ENCODE peak calls at places on chromosomes 7 and 10, in seven cellular contexts. N is HepG2, Z is A549, B is SK-N-SH, K is IMR-90, S is H1, X is GM12878. O is an unnamed sample.

GRCh38 chr10:48505394-48506112 is 99.3 kb downstream of the ARHGAP22 start:
- DNase-seq in N (no peak), Z (no peak), B (no peak), K (no peak), S (peak; percentile 76), X (no peak), O (peak; percentile 46)

GRCh38 chr7:55155351-55156117 is 136.7 kb downstream of the EGFR start:
- DNase-seq in N (no peak), Z (no peak), B (no peak), K (no peak), S (no peak), X (no peak), O (no peak)

GRCh38 chr10:5818894-5819293 is 5.7 kb upstream of the GDI2 start:
- DNase-seq in N (no peak), Z (no peak), B (no peak), K (no peak), S (no peak), X (no peak), O (no peak)

GRCh38 chr10:86648706-86649426 is 5.5 kb upstream of the OPN4 start:
- DNase-seq in N (no peak), Z (peak; percentile 40), B (peak; percentile 57), K (peak; percentile 68), S (no peak), X (no peak), O (no peak)

GRCh38 chr7:150828384-150828783 is 23.9 kb upstream of the AOC1 start:
- DNase-seq in N (no peak), Z (no peak), B (no peak), K (no peak), S (no peak), X (no peak), O (no peak)

GRCh38 chr7:21355406-21355874 is 72.4 kb upstream of the SP4 start:
- DNase-seq in N (no peak), Z (no peak), B (no peak), K (no peak), S (no peak), X (peak; percentile 97), O (peak; percentile 18)

GRCh38 chr7:66050990-66051424 is 24.6 kb upstream of the ASL start:
- DNase-seq in N (peak; percentile 82), Z (no peak), B (no peak), K (peak; percentile 94), S (no peak), X (no peak), O (no peak)

GRCh38 chr10:27745719-27746363 is at the start of gene MKX:
- DNase-seq in N (no peak), Z (no peak), B (peak; percentile 31), K (peak; percentile 44), S (peak; percentile 93), X (no peak), O (no peak)

GRCh38 chr7:132457658-132458057 is 118.6 kb downstream of the PLXNA4 start:
- DNase-seq in N (no peak), Z (no peak), B (no peak), K (no peak), S (no peak), X (no peak), O (no peak)

GRCh38 chr7:88014581-88014980 is 80.5 kb downstream of the ADAM22 start:
- DNase-seq in N (no peak), Z (no peak), B (no peak), K (no peak), S (no peak), X (no peak), O (no peak)

GRCh38 chr7:1046722-1047679 is 2.7 kb downstream of the GPR146 start:
- DNase-seq in N (no peak), Z (no peak), B (peak; percentile 74), K (no peak), S (no peak), X (no peak), O (no peak)

GRCh38 chr7:70569335-70569819 is 562.6 kb upstream of the GALNT17 start:
- DNase-seq in N (no peak), Z (no peak), B (no peak), K (no peak), S (no peak), X (peak; percentile 12), O (peak; percentile 55)

DNA sequence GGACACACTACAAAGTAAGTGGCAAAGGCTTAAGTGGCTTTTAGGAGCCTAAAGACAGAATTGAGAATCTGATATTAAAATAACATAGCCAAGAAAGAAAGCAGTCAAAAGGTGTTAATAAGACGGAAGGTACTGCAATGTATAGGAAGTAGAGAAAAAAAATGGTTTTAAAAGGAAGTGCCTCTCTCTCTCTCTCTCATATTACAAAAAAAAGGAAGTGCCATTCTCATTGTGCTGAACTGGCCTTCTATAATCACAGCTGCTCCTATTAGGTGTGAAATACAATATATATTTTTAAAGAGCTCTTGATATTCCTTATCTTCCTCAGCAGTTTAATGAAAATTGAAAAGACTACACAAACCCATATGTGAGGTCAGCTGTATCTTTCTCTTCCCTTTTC is 199.4 kb upstream of the NPVF start:
- DNase-seq in N (no peak), Z (no peak), B (no peak), K (no peak), S (no peak), X (no peak), O (no peak)
- TF ChIP-seq RFX5 in N (no peak), Z (no peak), B (no peak), K (no peak), S (no peak), X (no peak), O (no peak)

GRCh38 chr10:33276282-33276923 is 58.1 kb downstream of the NRP1 start:
- DNase-seq in N (no peak), Z (no peak), B (no peak), K (no peak), S (no peak), X (no peak), O (no peak)

GRCh38 chr10:33280217-33280616 is 54.2 kb downstream of the NRP1 start:
- DNase-seq in N (no peak), Z (no peak), B (no peak), K (no peak), S (no peak), X (no peak), O (no peak)

GRCh38 chr10:33277135-33277536 is 57.3 kb downstream of the NRP1 start:
- DNase-seq in N (no peak), Z (no peak), B (peak; percentile 72), K (peak; percentile 47), S (no peak), X (no peak), O (no peak)

GRCh38 chr10:33279276-33279675 is 55.2 kb downstream of the NRP1 start:
- DNase-seq in N (no peak), Z (no peak), B (no peak), K (peak; percentile 33), S (no peak), X (no peak), O (no peak)

DNA sequence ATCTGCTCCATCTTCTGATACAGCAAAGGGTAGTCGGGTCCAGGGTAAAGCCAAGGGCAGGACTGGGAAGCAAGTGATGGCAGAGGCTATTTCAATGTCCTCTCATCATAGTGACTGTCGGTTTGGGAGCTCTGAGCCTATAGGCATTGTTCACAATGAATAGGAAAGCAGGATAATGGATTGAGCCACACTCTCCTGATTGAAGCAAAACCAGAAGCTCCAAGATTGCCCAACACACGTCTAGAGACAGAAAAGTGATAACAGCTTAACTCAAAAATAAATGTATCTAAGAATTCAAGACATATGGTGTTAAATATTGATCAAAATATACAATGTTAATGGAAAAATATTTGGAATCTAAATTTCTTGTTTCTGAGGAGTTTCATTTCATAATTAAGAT is 54.7 kb downstream of the NRP1 start:
- DNase-seq in N (no peak), Z (no peak), B (no peak), K (peak; percentile 40), S (no peak), X (no peak), O (no peak)
- TF ChIP-seq RFX5 in N (no peak), Z (no peak), B (no peak), K (no peak), S (no peak), X (no peak), O (no peak)

DNA sequence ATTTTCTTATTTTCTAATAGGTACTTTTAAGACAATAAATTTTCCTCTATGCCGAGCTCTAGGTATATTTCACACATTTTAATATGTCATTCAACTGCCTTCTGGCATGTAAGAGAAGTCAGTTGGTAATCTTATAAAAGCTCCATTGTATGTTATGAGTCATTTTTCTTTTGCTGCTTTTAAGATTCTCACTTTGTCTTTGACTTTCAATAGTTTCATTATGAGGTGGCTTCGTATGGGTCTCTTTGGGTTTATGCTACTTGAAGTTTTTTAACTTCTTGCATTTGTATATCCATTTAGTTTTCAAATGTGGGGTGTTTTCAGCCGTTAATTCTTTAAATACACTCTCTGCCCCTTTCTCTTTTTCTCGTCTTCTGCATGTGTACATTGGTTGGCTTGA is 80.5 kb downstream of the ABCA13 start:
- DNase-seq in N (no peak), Z (no peak), B (no peak), K (peak; percentile 59), S (no peak), X (peak; percentile 31), O (no peak)
- TF ChIP-seq RFX5 in N (no peak), Z (no peak), B (no peak), K (no peak), S (no peak), X (no peak), O (no peak)

DNA sequence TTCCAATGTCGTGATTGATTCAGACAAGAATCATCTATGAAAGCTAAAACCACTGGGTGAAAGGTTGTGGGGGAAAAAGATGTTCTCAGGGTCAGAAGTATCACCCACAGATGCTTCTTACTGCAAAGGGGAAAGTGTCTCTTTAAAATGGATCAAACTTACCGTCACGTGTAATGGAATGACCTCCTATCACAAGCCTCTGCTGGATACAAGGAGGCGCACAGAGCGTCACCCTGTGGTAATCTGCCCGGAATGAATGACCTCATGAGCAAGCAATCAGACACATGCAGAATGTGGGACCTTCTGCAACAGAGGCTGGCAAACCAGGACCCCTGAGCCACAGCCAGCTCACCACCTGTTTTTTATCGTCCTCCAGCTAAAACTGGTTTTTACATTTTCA is 33.0 kb downstream of the WIPF3 start:
- DNase-seq in N (peak; percentile 15), Z (peak; percentile 16), B (peak; percentile 28), K (peak; percentile 66), S (no peak), X (no peak), O (peak; percentile 37)
- TF ChIP-seq RFX5 in N (no peak), Z (no peak), B (no peak), K (no peak), S (no peak), X (no peak), O (no peak)

GRCh38 chr7:92226981-92227380 is 18.7 kb downstream of the KRIT1 start:
- DNase-seq in N (no peak), Z (no peak), B (no peak), K (peak; percentile 40), S (no peak), X (no peak), O (no peak)

GRCh38 chr7:92221766-92222165 is 23.9 kb downstream of the KRIT1 start:
- DNase-seq in N (no peak), Z (no peak), B (no peak), K (no peak), S (no peak), X (no peak), O (no peak)
- TF ChIP-seq RFX5 in N (no peak), Z (no peak), B (no peak), K (no peak), S (no peak), X (no peak), O (no peak)